ENCODE peak calls at places on chromosomes 13 and 19, in nine cellular contexts. O is transverse colon, S is tibial nerve, J is tibial artery, M is lower lobe of right lung, H is ovary, Q is endodermal cell, F is esophagus squamous epithelium, K is caudate nucleus. G is an unnamed sample.

GRCh38 chr19:10854350-10855089 is 6.3 kb downstream of the C19orf38 start:
- DNase-seq in K (no peak), F (no peak), S (no peak), Q (no peak), M (no peak), J (no peak), O (no peak), H (no peak), G (no peak)

GRCh38 chr13:41193469-41193868 is 900 bp downstream of the KBTBD7 start:
- DNase-seq in S (no peak), Q (no peak), O (no peak), M (no peak), H (no peak), K (no peak), J (no peak), F (no peak), G (no peak)

GRCh38 chr13:43782686-43783085 is 4.1 kb downstream of the ENOX1 start:
- DNase-seq in J (no peak), F (no peak), M (no peak), O (no peak), H (no peak), K (peak), S (no peak), Q (no peak), G (no peak)

GRCh38 chr13:89393758-89394157 is 1722.6 kb downstream of the SLITRK5 start:
- DNase-seq in F (no peak), M (no peak), Q (no peak), O (no peak), K (no peak), S (no peak), J (no peak), H (no peak), G (no peak)

GRCh38 chr13:44155422-44156293 is 218.0 kb upstream of the SERP2 start:
- DNase-seq in K (peak), S (peak), F (no peak), J (peak), O (peak), Q (peak), H (peak), M (peak), G (peak)

GRCh38 chr13:93227280-93227905 is 786 bp downstream of the GPC6 start:
- DNase-seq in H (peak), O (peak), F (no peak), J (peak), M (peak), Q (peak), S (peak), K (peak), G (no peak)

GRCh38 chr19:52922841-52923781 is at the start of gene ZNF888:
- DNase-seq in S (peak), F (peak), M (peak), J (peak), Q (peak), K (peak), H (peak), O (peak), G (peak)

GRCh38 chr13:36211567-36211966 is 2.8 kb downstream of the SOHLH2 start:
- DNase-seq in H (no peak), Q (no peak), S (no peak), O (no peak), F (no peak), M (no peak), K (no peak), J (no peak), G (no peak)

GRCh38 chr19:44435441-44435840 is 12.8 kb downstream of the ZNF229 start:
- DNase-seq in H (no peak), J (no peak), F (no peak), S (no peak), K (no peak), M (no peak), O (no peak), Q (no peak), G (no peak)

GRCh38 chr19:38769635-38770211 is 3.6 kb downstream of the LGALS7 start:
- DNase-seq in O (peak), S (peak), J (peak), Q (peak), H (peak), F (peak), M (peak), K (no peak), G (peak)

GRCh38 chr19:54903303-54903702 is 2.6 kb upstream of the NCR1 start:
- DNase-seq in O (no peak), Q (no peak), J (no peak), H (no peak), S (no peak), M (no peak), K (no peak), F (no peak), G (no peak)

GRCh38 chr19:3365447-3366103 is 808 bp upstream of the NFIC start:
- DNase-seq in S (no peak), Q (no peak), O (peak), M (peak), J (peak), F (no peak), H (peak), K (no peak), G (peak)

GRCh38 chr19:47863514-47863936 is 4.5 kb downstream of the TPRX2 start:
- DNase-seq in O (peak), Q (peak), K (peak), M (peak), H (peak), S (peak), F (peak), J (peak), G (peak)

GRCh38 chr13:36606060-36606459 is 67.8 kb upstream of the SERTM1 start:
- DNase-seq in J (no peak), F (no peak), O (no peak), S (no peak), M (no peak), K (no peak), H (no peak), Q (no peak), G (no peak)

GRCh38 chr13:98141938-98142426 is 912 bp upstream of the FARP1 start:
- DNase-seq in K (no peak), Q (peak), O (peak), M (peak), F (no peak), J (peak), H (peak), S (no peak), G (no peak)

GRCh38 chr13:81048026-81048461 is 707.1 kb upstream of the SPRY2 start:
- DNase-seq in H (no peak), J (no peak), K (peak), M (no peak), Q (no peak), O (no peak), S (no peak), F (no peak), G (no peak)

GRCh38 chr13:113546571-113547247 is 37.8 kb upstream of the TFDP1 start:
- DNase-seq in J (peak), H (no peak), M (peak), K (no peak), F (no peak), Q (no peak), S (no peak), O (peak), G (no peak)

GRCh38 chr13:97911311-97912138 is 42.0 kb upstream of the IPO5 start:
- DNase-seq in F (no peak), O (no peak), S (no peak), K (no peak), Q (peak), M (no peak), J (no peak), H (no peak), G (no peak)

GRCh38 chr13:40933508-40933907 is 85.6 kb downstream of the ELF1 start:
- DNase-seq in K (no peak), Q (no peak), O (no peak), S (no peak), H (no peak), F (no peak), M (no peak), J (no peak), G (no peak)

GRCh38 chr13:43229506-43229905 is 206.1 kb downstream of the DNAJC15 start:
- DNase-seq in J (no peak), K (no peak), F (no peak), S (no peak), O (no peak), Q (no peak), M (no peak), H (no peak), G (no peak)

DNA sequence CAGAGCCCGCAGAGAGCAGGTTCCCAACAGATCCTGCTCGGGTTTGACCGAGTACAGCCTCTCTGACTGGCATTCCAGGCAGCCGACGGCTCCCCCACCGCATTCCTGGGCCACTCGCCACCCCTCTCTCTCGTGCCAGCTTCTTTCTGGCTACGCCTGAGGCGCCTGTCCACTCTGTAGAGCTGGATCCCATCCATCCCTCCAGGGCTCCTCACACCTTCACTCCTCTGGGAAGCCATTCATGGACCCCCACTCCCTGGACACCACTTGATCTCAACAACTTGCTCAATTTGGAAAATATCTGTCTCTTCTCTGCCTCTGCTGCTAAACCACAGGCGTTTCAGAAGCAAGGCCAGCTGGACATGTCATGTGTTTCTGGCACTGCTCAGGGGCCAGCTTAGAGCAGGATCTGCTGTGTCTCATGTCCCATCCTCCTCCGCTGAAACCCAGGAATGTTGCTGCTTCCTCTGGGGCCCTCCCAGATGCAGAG is 30.6 kb upstream of the ATP1A3 start:
- DNase-seq in K (no peak), H (no peak), O (peak), J (no peak), F (no peak), Q (no peak), M (no peak), S (no peak), G (peak)
- H3K27ac ChIP-seq in K (no peak), H (no peak), O (peak), J (no peak), F (no peak), Q (no peak), M (no peak), S (no peak), G (no peak)

GRCh38 chr13:32823597-32823996 is 192.6 kb upstream of the KL start:
- DNase-seq in H (no peak), K (no peak), F (no peak), O (no peak), S (no peak), Q (no peak), M (no peak), J (no peak), G (no peak)

GRCh38 chr13:32828711-32829110 is 187.5 kb upstream of the KL start:
- DNase-seq in Q (no peak), H (no peak), F (no peak), M (no peak), S (no peak), O (no peak), K (no peak), J (no peak), G (no peak)

GRCh38 chr13:32824061-32824460 is 192.2 kb upstream of the KL start:
- DNase-seq in O (no peak), J (no peak), F (no peak), M (no peak), H (no peak), Q (no peak), S (no peak), K (no peak), G (no peak)

GRCh38 chr13:32824671-32825070 is 191.6 kb upstream of the KL start:
- DNase-seq in H (no peak), O (no peak), J (no peak), M (no peak), K (no peak), S (no peak), Q (peak), F (no peak), G (no peak)

DNA sequence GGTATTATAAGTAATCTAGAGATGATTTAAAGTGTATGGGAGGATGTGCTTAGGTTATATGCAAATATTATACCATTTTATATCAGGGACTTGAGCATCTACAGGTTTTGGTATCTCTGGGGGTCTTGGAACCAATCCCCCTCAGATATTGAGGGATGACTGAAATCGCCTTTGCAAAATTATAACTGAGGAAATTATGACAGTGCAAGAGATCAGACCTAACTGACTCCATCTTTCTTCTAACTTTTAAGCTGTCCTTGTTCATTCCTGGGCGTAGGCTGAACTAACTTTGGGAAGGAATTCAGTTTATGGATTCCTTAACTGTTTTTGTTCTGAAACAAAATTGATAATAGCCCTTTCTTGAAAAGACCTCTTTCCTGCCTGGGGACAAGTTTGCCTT is 190.7 kb upstream of the KL start:
- DNase-seq in O (no peak), S (no peak), J (no peak), Q (no peak), F (no peak), H (no peak), K (no peak), M (no peak), G (no peak)
- H3K27ac ChIP-seq in O (peak), S (no peak), J (no peak), Q (no peak), F (no peak), H (no peak), K (no peak), M (no peak), G (no peak)

DNA sequence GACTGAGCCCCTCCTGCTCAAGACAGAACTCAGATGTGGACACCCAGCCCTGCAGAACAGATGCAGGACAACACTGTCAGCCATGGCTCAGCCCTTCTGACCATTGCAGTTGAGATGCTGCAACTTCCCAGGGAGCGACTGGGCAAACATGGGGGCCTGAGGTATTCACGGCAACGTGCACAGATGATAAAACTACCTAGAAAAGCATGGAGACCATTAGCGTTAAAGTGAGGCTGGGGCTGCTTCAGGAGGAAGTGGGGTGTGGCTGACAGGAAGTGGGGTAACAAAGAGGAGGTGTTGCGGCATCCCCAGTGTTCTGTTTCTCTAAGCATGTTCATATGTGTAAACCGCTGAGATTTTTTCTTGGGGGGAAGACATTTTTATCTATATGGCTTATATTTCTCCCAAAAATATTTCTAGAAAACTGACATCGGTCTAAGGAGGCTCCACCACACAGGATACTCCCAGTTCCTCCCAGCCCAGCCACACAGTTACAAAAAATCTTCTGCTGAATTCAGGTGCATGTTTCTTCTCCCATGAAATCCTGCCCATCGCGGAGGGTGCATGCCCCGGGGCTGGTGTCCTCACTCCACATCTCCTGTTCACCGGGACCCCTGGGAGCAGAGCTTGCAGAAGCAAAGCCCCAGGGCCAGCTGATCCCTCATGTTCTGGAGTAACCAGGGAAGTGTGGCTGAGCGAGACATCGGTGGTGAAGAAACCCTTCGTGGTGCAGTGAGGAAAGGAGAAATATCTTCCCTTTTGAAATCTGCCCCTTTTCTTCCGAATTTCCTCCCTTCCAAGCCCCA is 1.1 kb upstream of the SIGLEC9 start:
- DNase-seq in S (no peak), J (no peak), K (no peak), O (peak), H (no peak), Q (no peak), F (no peak), M (peak), G (no peak)
- H3K27ac ChIP-seq in S (peak), J (no peak), K (no peak), O (peak), H (no peak), Q (no peak), F (no peak), M (peak), G (peak)

GRCh38 chr19:58474997-58475713 is 997 bp upstream of the ZNF446 start:
- DNase-seq in Q (no peak), M (no peak), S (no peak), F (no peak), K (no peak), J (no peak), O (no peak), H (no peak), G (no peak)
- H3K27ac ChIP-seq in Q (peak), M (peak), S (peak), F (peak), K (peak), J (peak), O (peak), H (peak), G (peak)

DNA sequence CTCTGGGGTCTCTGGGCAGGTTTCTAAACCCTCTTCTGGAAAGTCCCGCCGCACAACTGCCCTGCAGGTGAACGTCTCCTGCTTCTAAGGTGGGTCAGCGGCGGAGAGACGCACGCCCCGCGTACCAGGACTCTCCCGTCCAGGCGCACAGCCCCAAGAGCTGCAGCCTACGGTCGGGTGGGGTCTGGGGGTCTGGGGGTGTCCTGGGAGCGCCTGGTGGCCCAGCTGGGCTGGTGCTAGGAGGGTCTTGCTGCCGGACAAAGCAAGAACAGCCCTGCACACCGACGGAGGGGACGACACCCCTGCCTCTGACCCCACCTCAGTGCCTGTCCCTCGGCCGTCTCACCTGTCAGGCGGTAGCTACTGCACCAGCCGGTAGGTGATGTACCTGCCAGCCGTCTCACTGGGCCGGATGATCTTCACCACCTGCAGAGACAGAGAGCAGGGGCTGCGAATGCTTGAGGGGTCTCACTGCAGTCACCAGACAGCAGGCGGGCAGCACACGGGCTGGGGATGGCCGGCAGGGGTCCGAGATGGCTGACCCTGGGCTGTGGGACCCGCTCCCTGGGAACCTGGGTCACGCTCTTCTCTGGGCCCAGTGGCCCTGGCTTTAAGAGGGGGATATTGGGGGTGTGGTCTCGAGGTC is 5.9 kb downstream of the POLR2E start:
- DNase-seq in Q (no peak), J (no peak), F (no peak), H (no peak), M (no peak), K (no peak), O (no peak), S (no peak), G (no peak)
- H3K27ac ChIP-seq in Q (no peak), J (no peak), F (no peak), H (no peak), M (peak), K (no peak), O (no peak), S (peak), G (no peak)

GRCh38 chr13:48400820-48401219 is 12.1 kb downstream of the LPAR6 start:
- DNase-seq in Q (no peak), H (no peak), O (no peak), K (no peak), S (no peak), J (no peak), M (no peak), F (no peak), G (no peak)

GRCh38 chr13:48398450-48399095 is 14.3 kb downstream of the LPAR6 start:
- DNase-seq in O (no peak), S (no peak), M (no peak), Q (no peak), J (no peak), K (no peak), H (no peak), F (no peak), G (no peak)

GRCh38 chr13:48401480-48401879 is 11.4 kb downstream of the LPAR6 start:
- DNase-seq in S (no peak), F (no peak), Q (no peak), H (no peak), K (no peak), J (no peak), M (no peak), O (no peak), G (no peak)

GRCh38 chr13:48400090-48400694 is 12.7 kb downstream of the LPAR6 start:
- DNase-seq in K (no peak), J (no peak), M (no peak), Q (no peak), F (no peak), H (no peak), O (no peak), S (no peak), G (no peak)

DNA sequence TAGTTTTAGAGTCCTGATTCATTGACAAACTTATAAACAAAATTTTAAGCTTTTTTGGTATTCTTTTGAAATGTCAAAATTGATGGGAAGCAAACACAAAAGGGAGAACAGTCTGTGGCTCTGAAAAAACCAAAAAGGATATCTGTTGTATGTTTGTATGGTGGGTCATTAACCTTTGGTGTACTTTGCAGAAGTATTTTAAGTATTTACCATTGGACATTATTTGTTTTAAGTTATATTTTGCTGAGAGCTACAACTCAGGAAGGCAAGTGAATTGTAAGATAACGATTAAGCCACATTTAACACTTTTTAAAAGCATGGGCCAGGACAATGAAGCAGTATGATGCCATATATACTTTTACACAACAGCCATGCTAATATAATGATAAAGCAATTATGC is 15.2 kb downstream of the LPAR6 start:
- DNase-seq in F (no peak), S (no peak), O (no peak), M (no peak), Q (no peak), K (no peak), J (no peak), H (no peak), G (no peak)
- H3K27ac ChIP-seq in F (peak), S (peak), O (no peak), M (no peak), Q (no peak), K (no peak), J (no peak), H (no peak), G (no peak)